ENCODE peak calls at places on chromosomes 3 and 15, in eight cellular contexts. One of them, this sample, is unnamed.

GRCh38 chr3:156865732-156866131 is 39.6 kb downstream of the LEKR1 start:
- DNase-seq in endothelial cell of umbilical vein: peak; percentile 4
- DNase-seq in A549: no peak
- DNase-seq in H1: no peak
- DNase-seq in HepG2: no peak
- DNase-seq in HCT116: no peak
- DNase-seq in GM12878: no peak
- DNase-seq in K562: no peak
- DNase-seq in this sample: no peak

GRCh38 chr15:38859574-38859973 is 295.0 kb upstream of the RASGRP1 start:
- DNase-seq in endothelial cell of umbilical vein: no peak
- DNase-seq in A549: no peak
- DNase-seq in H1: no peak
- DNase-seq in HepG2: no peak
- DNase-seq in HCT116: no peak
- DNase-seq in GM12878: no peak
- DNase-seq in K562: no peak
- DNase-seq in this sample: no peak

GRCh38 chr3:98824256-98824655 is 61.1 kb downstream of the ST3GAL6 start:
- DNase-seq in endothelial cell of umbilical vein: no peak
- DNase-seq in A549: no peak
- DNase-seq in H1: no peak
- DNase-seq in HepG2: no peak
- DNase-seq in HCT116: no peak
- DNase-seq in GM12878: no peak
- DNase-seq in K562: no peak
- DNase-seq in this sample: peak; percentile 31

GRCh38 chr3:71250026-71250425 is 333.5 kb downstream of the FOXP1 start:
- DNase-seq in endothelial cell of umbilical vein: no peak
- DNase-seq in A549: no peak
- DNase-seq in H1: no peak
- DNase-seq in HepG2: no peak
- DNase-seq in HCT116: no peak
- DNase-seq in GM12878: no peak
- DNase-seq in K562: no peak
- DNase-seq in this sample: no peak

GRCh38 chr3:163722421-163722820 is 1355.9 kb downstream of the SI start:
- DNase-seq in endothelial cell of umbilical vein: no peak
- DNase-seq in A549: no peak
- DNase-seq in H1: peak; percentile 49
- DNase-seq in HepG2: no peak
- DNase-seq in HCT116: no peak
- DNase-seq in GM12878: no peak
- DNase-seq in K562: no peak
- DNase-seq in this sample: no peak

GRCh38 chr15:68224546-68225250 is 4.8 kb downstream of the CLN6 start:
- DNase-seq in endothelial cell of umbilical vein: no peak
- DNase-seq in A549: no peak
- DNase-seq in H1: peak; percentile 29
- DNase-seq in HepG2: no peak
- DNase-seq in HCT116: no peak
- DNase-seq in GM12878: peak; percentile 72
- DNase-seq in K562: peak; percentile 5
- DNase-seq in this sample: peak; percentile 56

GRCh38 chr3:189458536-189458935 is 172.7 kb upstream of the TP63 start:
- DNase-seq in endothelial cell of umbilical vein: no peak
- DNase-seq in A549: no peak
- DNase-seq in H1: no peak
- DNase-seq in HepG2: no peak
- DNase-seq in HCT116: no peak
- DNase-seq in GM12878: no peak
- DNase-seq in K562: no peak
- DNase-seq in this sample: no peak

GRCh38 chr15:70762469-70763119 is 764 bp downstream of the UACA start:
- DNase-seq in endothelial cell of umbilical vein: peak; percentile 59
- DNase-seq in A549: peak; percentile 53
- DNase-seq in H1: peak; percentile 67
- DNase-seq in HepG2: no peak
- DNase-seq in HCT116: peak; percentile 8
- DNase-seq in GM12878: no peak
- DNase-seq in K562: no peak
- DNase-seq in this sample: peak; percentile 27

GRCh38 chr3:42683875-42684593 is 1.3 kb upstream of the KLHL40 start:
- DNase-seq in endothelial cell of umbilical vein: peak; percentile 59
- DNase-seq in A549: peak; percentile 76
- DNase-seq in H1: no peak
- DNase-seq in HepG2: peak; percentile 71
- DNase-seq in HCT116: peak; percentile 61
- DNase-seq in GM12878: no peak
- DNase-seq in K562: peak; percentile 97
- DNase-seq in this sample: peak; percentile 87

GRCh38 chr15:49428392-49429095 is 5.5 kb downstream of the FGF7 start:
- DNase-seq in endothelial cell of umbilical vein: no peak
- DNase-seq in A549: no peak
- DNase-seq in H1: no peak
- DNase-seq in HepG2: no peak
- DNase-seq in HCT116: no peak
- DNase-seq in GM12878: no peak
- DNase-seq in K562: no peak
- DNase-seq in this sample: no peak

GRCh38 chr3:59480486-59480995 is 430.7 kb upstream of the CFAP20DC start:
- DNase-seq in endothelial cell of umbilical vein: no peak
- DNase-seq in A549: no peak
- DNase-seq in H1: no peak
- DNase-seq in HepG2: no peak
- DNase-seq in HCT116: no peak
- DNase-seq in GM12878: peak; percentile 49
- DNase-seq in K562: no peak
- DNase-seq in this sample: peak; percentile 5

GRCh38 chr15:99324082-99324620 is 72.9 kb downstream of the LRRC28 start:
- DNase-seq in endothelial cell of umbilical vein: peak; percentile 60
- DNase-seq in A549: peak; percentile 51
- DNase-seq in H1: no peak
- DNase-seq in HepG2: no peak
- DNase-seq in HCT116: peak; percentile 76
- DNase-seq in GM12878: peak; percentile 62
- DNase-seq in K562: no peak
- DNase-seq in this sample: peak; percentile 52

GRCh38 chr3:52402101-52402521 is 42.8 kb downstream of the SEMA3G start:
- DNase-seq in endothelial cell of umbilical vein: no peak
- DNase-seq in A549: no peak
- DNase-seq in H1: no peak
- DNase-seq in HepG2: no peak
- DNase-seq in HCT116: no peak
- DNase-seq in GM12878: no peak
- DNase-seq in K562: no peak
- DNase-seq in this sample: no peak

GRCh38 chr3:196322-197153 is at the start of gene CHL1:
- DNase-seq in endothelial cell of umbilical vein: no peak
- DNase-seq in A549: no peak
- DNase-seq in H1: peak; percentile 77
- DNase-seq in HepG2: no peak
- DNase-seq in HCT116: no peak
- DNase-seq in GM12878: no peak
- DNase-seq in K562: no peak
- DNase-seq in this sample: no peak

GRCh38 chr3:179927191-179927590 is 109.5 kb downstream of the PEX5L start:
- DNase-seq in endothelial cell of umbilical vein: no peak
- DNase-seq in A549: no peak
- DNase-seq in H1: no peak
- DNase-seq in HepG2: no peak
- DNase-seq in HCT116: no peak
- DNase-seq in GM12878: no peak
- DNase-seq in K562: no peak
- DNase-seq in this sample: no peak

GRCh38 chr15:82159922-82160321 is 102.6 kb downstream of the EFL1 start:
- DNase-seq in endothelial cell of umbilical vein: peak; percentile 39
- DNase-seq in A549: peak; percentile 34
- DNase-seq in H1: no peak
- DNase-seq in HepG2: no peak
- DNase-seq in HCT116: peak; percentile 43
- DNase-seq in GM12878: no peak
- DNase-seq in K562: no peak
- DNase-seq in this sample: no peak

GRCh38 chr3:167811071-167811470 is 75.5 kb downstream of the SERPINI1 start:
- DNase-seq in endothelial cell of umbilical vein: no peak
- DNase-seq in A549: no peak
- DNase-seq in H1: no peak
- DNase-seq in HepG2: no peak
- DNase-seq in HCT116: no peak
- DNase-seq in GM12878: no peak
- DNase-seq in K562: no peak
- DNase-seq in this sample: no peak

GRCh38 chr3:53843195-53844177 is 2.7 kb downstream of the CHDH start:
- DNase-seq in endothelial cell of umbilical vein: no peak
- DNase-seq in A549: no peak
- DNase-seq in H1: no peak
- DNase-seq in HepG2: no peak
- DNase-seq in HCT116: no peak
- DNase-seq in GM12878: peak; percentile 53
- DNase-seq in K562: no peak
- DNase-seq in this sample: no peak

DNA sequence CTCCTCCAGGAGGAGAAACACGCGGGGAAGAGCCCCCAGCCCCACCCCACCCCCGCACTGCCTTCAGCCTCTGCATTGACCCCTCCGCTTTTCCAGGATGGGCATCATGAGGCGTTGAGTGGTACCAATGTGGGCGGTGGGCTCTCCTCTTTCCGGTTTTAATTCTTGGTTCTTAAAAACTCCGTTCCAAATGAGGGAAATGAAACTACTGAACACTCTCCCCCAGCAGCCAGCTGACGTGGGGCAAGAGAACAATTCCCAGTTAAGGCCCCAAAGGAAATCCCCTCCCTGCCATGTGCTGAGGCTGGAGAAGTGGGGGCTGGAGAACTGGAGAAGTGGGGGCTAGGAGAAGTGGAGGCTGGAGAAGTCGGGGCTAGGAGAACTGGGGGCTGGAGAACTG is 5.3 kb upstream of the NRROS start:
- DNase-seq in endothelial cell of umbilical vein: no peak
- DNase-seq in A549: no peak
- DNase-seq in H1: no peak
- DNase-seq in HepG2: no peak
- DNase-seq in HCT116: no peak
- DNase-seq in GM12878: no peak
- DNase-seq in K562: no peak
- DNase-seq in this sample: peak; percentile 86
- H3K4me3 ChIP-seq in endothelial cell of umbilical vein: no peak overlapping the region
- H3K4me3 ChIP-seq in A549: no peak overlapping the region
- H3K4me3 ChIP-seq in H1: no peak overlapping the region
- H3K4me3 ChIP-seq in HepG2: no peak overlapping the region
- H3K4me3 ChIP-seq in HCT116: no peak overlapping the region
- H3K4me3 ChIP-seq in GM12878: peak overlapping the region; percentile 72
- H3K4me3 ChIP-seq in K562: no peak overlapping the region
- H3K4me3 ChIP-seq in this sample: peak overlapping the region; percentile 97

GRCh38 chr3:185484296-185484695 is 14.5 kb downstream of the TMEM41A start:
- DNase-seq in endothelial cell of umbilical vein: no peak
- DNase-seq in A549: no peak
- DNase-seq in H1: no peak
- DNase-seq in HepG2: no peak
- DNase-seq in HCT116: no peak
- DNase-seq in GM12878: no peak
- DNase-seq in K562: no peak
- DNase-seq in this sample: no peak

GRCh38 chr3:185488465-185488864 is 10.4 kb downstream of the TMEM41A start:
- DNase-seq in endothelial cell of umbilical vein: no peak
- DNase-seq in A549: no peak
- DNase-seq in H1: no peak
- DNase-seq in HepG2: no peak
- DNase-seq in HCT116: no peak
- DNase-seq in GM12878: no peak
- DNase-seq in K562: no peak
- DNase-seq in this sample: no peak

GRCh38 chr3:185490241-185490640 is 8.6 kb downstream of the TMEM41A start:
- DNase-seq in endothelial cell of umbilical vein: no peak
- DNase-seq in A549: no peak
- DNase-seq in H1: no peak
- DNase-seq in HepG2: no peak
- DNase-seq in HCT116: no peak
- DNase-seq in GM12878: no peak
- DNase-seq in K562: no peak
- DNase-seq in this sample: no peak

GRCh38 chr3:185486371-185486770 is 12.5 kb downstream of the TMEM41A start:
- DNase-seq in endothelial cell of umbilical vein: no peak
- DNase-seq in A549: no peak
- DNase-seq in H1: no peak
- DNase-seq in HepG2: no peak
- DNase-seq in HCT116: no peak
- DNase-seq in GM12878: no peak
- DNase-seq in K562: no peak
- DNase-seq in this sample: no peak

GRCh38 chr3:185489462-185489861 is 9.4 kb downstream of the TMEM41A start:
- DNase-seq in endothelial cell of umbilical vein: no peak
- DNase-seq in A549: no peak
- DNase-seq in H1: no peak
- DNase-seq in HepG2: peak; percentile 37
- DNase-seq in HCT116: no peak
- DNase-seq in GM12878: no peak
- DNase-seq in K562: no peak
- DNase-seq in this sample: no peak
- TF ChIP-seq POLR2A in endothelial cell of umbilical vein: no peak
- TF ChIP-seq POLR2A in A549: no peak
- TF ChIP-seq POLR2A in H1: no peak
- TF ChIP-seq POLR2A in HepG2: no peak
- TF ChIP-seq POLR2A in HCT116: no peak
- TF ChIP-seq POLR2A in GM12878: peak; percentile 18
- TF ChIP-seq POLR2A in K562: no peak
- TF ChIP-seq POLR2A in this sample: no peak

GRCh38 chr3:133152821-133153220 is 114.6 kb downstream of the TMEM108 start:
- DNase-seq in endothelial cell of umbilical vein: no peak
- DNase-seq in A549: no peak
- DNase-seq in H1: no peak
- DNase-seq in HepG2: no peak
- DNase-seq in HCT116: no peak
- DNase-seq in GM12878: no peak
- DNase-seq in K562: no peak
- DNase-seq in this sample: no peak
- TF ChIP-seq MAX in endothelial cell of umbilical vein: no peak
- TF ChIP-seq MAX in A549: no peak
- TF ChIP-seq MAX in H1: no peak
- TF ChIP-seq MAX in HepG2: no peak
- TF ChIP-seq MAX in HCT116: no peak
- TF ChIP-seq MAX in GM12878: no peak
- TF ChIP-seq MAX in K562: no peak
- TF ChIP-seq MAX in this sample: no peak

GRCh38 chr3:131107637-131108433 is 81.2 kb downstream of the NEK11 start:
- DNase-seq in endothelial cell of umbilical vein: peak; percentile 6
- DNase-seq in A549: no peak
- DNase-seq in H1: no peak
- DNase-seq in HepG2: peak; percentile 60
- DNase-seq in HCT116: no peak
- DNase-seq in GM12878: no peak
- DNase-seq in K562: no peak
- DNase-seq in this sample: no peak

GRCh38 chr3:131109156-131109555 is 82.5 kb downstream of the NEK11 start:
- DNase-seq in endothelial cell of umbilical vein: no peak
- DNase-seq in A549: no peak
- DNase-seq in H1: no peak
- DNase-seq in HepG2: no peak
- DNase-seq in HCT116: no peak
- DNase-seq in GM12878: no peak
- DNase-seq in K562: no peak
- DNase-seq in this sample: peak; percentile 31

GRCh38 chr3:131114201-131114600 is 87.5 kb downstream of the NEK11 start:
- DNase-seq in endothelial cell of umbilical vein: no peak
- DNase-seq in A549: no peak
- DNase-seq in H1: no peak
- DNase-seq in HepG2: no peak
- DNase-seq in HCT116: no peak
- DNase-seq in GM12878: no peak
- DNase-seq in K562: no peak
- DNase-seq in this sample: no peak

GRCh38 chr3:131110087-131110486 is 83.4 kb downstream of the NEK11 start:
- DNase-seq in endothelial cell of umbilical vein: peak; percentile 5
- DNase-seq in A549: no peak
- DNase-seq in H1: no peak
- DNase-seq in HepG2: no peak
- DNase-seq in HCT116: no peak
- DNase-seq in GM12878: no peak
- DNase-seq in K562: no peak
- DNase-seq in this sample: no peak
- H3K4me3 ChIP-seq in endothelial cell of umbilical vein: no peak overlapping the region
- H3K4me3 ChIP-seq in A549: no peak overlapping the region
- H3K4me3 ChIP-seq in H1: no peak overlapping the region
- H3K4me3 ChIP-seq in HepG2: no peak overlapping the region
- H3K4me3 ChIP-seq in HCT116: no peak overlapping the region
- H3K4me3 ChIP-seq in GM12878: no peak overlapping the region
- H3K4me3 ChIP-seq in K562: no peak overlapping the region
- H3K4me3 ChIP-seq in this sample: no peak overlapping the region